ENCODE peak calls at places on chromosomes 2 and 18, in five cellular contexts. C is cardiac muscle cell; H is hepatocyte; W is CD4-positive, alpha-beta T cell; L is choroid plexus epithelial cell. Z is an unnamed sample.

GRCh38 chr2:64454316-64455030 is 511 bp downstream of the LGALSL start:
- DNase-seq in C (peak; percentile 83), W (peak; percentile 34), L (peak; percentile 31), H (peak; percentile 82), Z (peak; percentile 19)

GRCh38 chr2:219155054-219155644 is 5.5 kb downstream of the NHEJ1 start:
- DNase-seq in C (peak; percentile 90), W (no peak), H (peak; percentile 88), L (peak; percentile 83), Z (no peak)

GRCh38 chr2:10028988-10029874 is 14.1 kb upstream of the KLF11 start:
- DNase-seq in C (peak; percentile 55), L (peak; percentile 75), H (peak; percentile 54), W (no peak), Z (peak; percentile 66)

GRCh38 chr2:28633204-28633603 is 118.4 kb upstream of the PPP1CB start:
- DNase-seq in L (no peak), W (no peak), C (no peak), H (no peak), Z (no peak)

GRCh38 chr2:210617732-210618330 is 61.4 kb downstream of the CPS1 start:
- DNase-seq in L (peak; percentile 83), C (peak; percentile 79), W (no peak), H (peak; percentile 67), Z (no peak)

GRCh38 chr2:25421289-25421688 is 79.6 kb upstream of the DNMT3A start:
- DNase-seq in L (no peak), W (no peak), H (no peak), C (no peak), Z (no peak)

GRCh38 chr2:234578389-234578788 is 81.5 kb upstream of the ARL4C start:
- DNase-seq in H (no peak), C (no peak), L (no peak), W (no peak), Z (no peak)

GRCh38 chr2:167420261-167420660 is 532.0 kb downstream of the XIRP2 start:
- DNase-seq in L (no peak), W (no peak), C (no peak), H (no peak), Z (no peak)

GRCh38 chr2:202185816-202186221 is 52.6 kb downstream of the SUMO1 start:
- DNase-seq in W (no peak), L (peak; percentile 58), C (no peak), H (no peak), Z (no peak)

GRCh38 chr18:73805991-73806390 is 341.6 kb downstream of the FBXO15 start:
- DNase-seq in W (no peak), C (no peak), L (no peak), H (no peak), Z (no peak)

GRCh38 chr2:179981085-179981484 is 26.0 kb downstream of the CWC22 start:
- DNase-seq in W (no peak), C (no peak), H (no peak), L (peak; percentile 66), Z (no peak)

GRCh38 chr2:121211689-121212151 is 73.3 kb downstream of the TFCP2L1 start:
- DNase-seq in H (no peak), C (no peak), W (no peak), L (no peak), Z (no peak)

GRCh38 chr2:239719791-239720410 is 305.2 kb downstream of the NDUFA10 start:
- DNase-seq in H (no peak), L (no peak), W (no peak), C (no peak), Z (peak; percentile 11)

GRCh38 chr2:131588152-131588873 is 60.6 kb downstream of the CCDC74A start:
- DNase-seq in H (no peak), L (no peak), C (no peak), W (no peak), Z (no peak)

GRCh38 chr2:148162860-148163259 is 142.0 kb downstream of the MBD5 start:
- DNase-seq in L (no peak), H (no peak), C (no peak), W (no peak), Z (no peak)

GRCh38 chr18:46888965-46889364 is 28.3 kb downstream of the PIAS2 start:
- DNase-seq in H (no peak), L (no peak), C (no peak), W (no peak), Z (no peak)

GRCh38 chr2:127431408-127432023 is 13.3 kb downstream of the PROC start:
- DNase-seq in W (no peak), H (no peak), L (no peak), C (no peak), Z (no peak)

GRCh38 chr2:16538691-16539090 is 126.9 kb downstream of the CYRIA start:
- DNase-seq in L (no peak), W (no peak), C (no peak), H (no peak), Z (no peak)

GRCh38 chr2:2238726-2239269 is 92.3 kb downstream of the MYT1L start:
- DNase-seq in W (no peak), L (no peak), H (no peak), C (no peak), Z (no peak)

GRCh38 chr2:134671498-134671897 is 47.3 kb downstream of the TMEM163 start:
- DNase-seq in C (no peak), L (no peak), W (no peak), H (no peak), Z (no peak)

GRCh38 chr2:111900859-111901258 is 2.5 kb downstream of the MERTK start:
- DNase-seq in W (no peak), H (peak; percentile 72), L (peak; percentile 62), C (peak; percentile 41), Z (no peak)
- TF ChIP-seq CTCF in W (no peak), H (peak; percentile 54), L (peak; percentile 58), C (peak; percentile 46), Z (no peak)

GRCh38 chr18:48317781-48318381 is 91.3 kb downstream of the ZBTB7C start:
- DNase-seq in L (no peak), H (no peak), W (no peak), C (no peak), Z (no peak)
- TF ChIP-seq CTCF in L (peak; percentile 27), H (no peak), W (no peak), C (no peak), Z (no peak)

DNA sequence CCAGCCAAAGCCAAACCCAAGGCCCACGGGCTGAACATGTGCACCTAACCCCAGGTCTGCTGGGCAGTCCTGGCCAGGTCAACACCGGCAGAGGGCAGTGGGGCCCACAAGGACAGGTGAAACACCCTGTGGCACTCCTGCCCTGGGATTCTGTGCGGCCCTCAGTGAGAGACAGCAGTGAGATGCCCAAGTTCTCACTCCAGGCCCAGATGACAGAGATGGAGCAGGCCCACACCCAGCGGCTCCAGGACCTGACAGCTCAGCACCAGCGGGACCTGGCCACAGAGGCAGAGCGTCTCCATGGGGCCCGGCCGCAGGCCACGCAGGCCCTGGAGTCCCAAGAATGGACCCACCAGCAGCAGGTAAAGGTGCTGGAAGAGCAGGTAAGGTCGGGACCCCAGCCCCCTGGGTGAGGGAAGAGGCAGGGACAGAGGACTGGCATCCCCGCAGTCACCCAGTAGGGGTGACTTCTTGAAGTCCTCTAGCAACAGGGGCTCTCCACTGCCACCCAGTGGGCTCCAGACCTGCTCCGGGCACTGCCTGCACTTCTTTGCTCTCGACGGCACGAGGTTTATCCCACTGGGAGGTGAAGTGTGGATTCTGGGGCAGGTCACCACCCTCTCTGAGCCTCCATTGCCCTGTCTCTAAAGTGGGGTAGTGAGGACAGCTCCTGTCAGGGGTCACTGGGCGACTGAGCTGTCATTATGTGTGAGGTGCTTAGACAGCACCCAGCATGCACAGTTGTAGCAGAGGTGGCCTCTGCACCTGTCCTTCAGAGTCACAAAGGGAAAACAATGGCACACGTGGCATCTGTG is 8.8 kb upstream of the SNED1 start:
- DNase-seq in C (no peak), L (peak; percentile 38), H (peak; percentile 59), W (no peak), Z (no peak)
- TF ChIP-seq CTCF in C (peak; percentile 52), L (peak; percentile 67), H (peak; percentile 44), W (no peak), Z (no peak)

GRCh38 chr2:163887182-163887581 is 151.4 kb upstream of the FIGN start:
- DNase-seq in H (no peak), W (no peak), C (no peak), L (peak; percentile 4), Z (no peak)
- TF ChIP-seq CTCF in H (peak; percentile 11), W (no peak), C (peak; percentile 7), L (peak; percentile 42), Z (no peak)

GRCh38 chr18:66495844-66496243 is 108.0 kb downstream of the CDH19 start:
- DNase-seq in L (peak; percentile 51), W (no peak), H (peak; percentile 85), C (peak; percentile 79), Z (no peak)
- TF ChIP-seq CTCF in L (peak; percentile 51), W (no peak), H (peak; percentile 84), C (peak; percentile 27), Z (no peak)

GRCh38 chr2:143615617-143616016 is 486.4 kb downstream of the ARHGAP15 start:
- DNase-seq in L (no peak), H (no peak), C (no peak), W (no peak), Z (no peak)
- TF ChIP-seq CTCF in L (no peak), H (no peak), C (no peak), W (no peak), Z (no peak)